ENCODE peak calls at places on chromosomes 3 and 15, in six cellular contexts. W is body of pancreas, J is spleen, O is heart left ventricle, N is uterus, Q is A549. F is an unnamed sample.

GRCh38 chr3:182325213-182325941 is 467.9 kb upstream of the ATP11B start:
- DNase-seq in O (no peak), J (no peak), Q (no peak), N (no peak), W (no peak), F (no peak)

GRCh38 chr3:54213910-54214309 is 91.6 kb downstream of the CACNA2D3 start:
- DNase-seq in W (no peak), J (no peak), O (no peak), N (no peak), Q (peak; percentile 2), F (no peak)

GRCh38 chr15:67080900-67081431 is 15.6 kb downstream of the SMAD3 start:
- DNase-seq in O (peak; percentile 41), J (peak; percentile 90), W (no peak), Q (no peak), N (peak; percentile 53), F (no peak)

GRCh38 chr15:40285151-40285898 is 2.5 kb upstream of the ANKRD63 start:
- DNase-seq in O (no peak), J (no peak), Q (no peak), N (no peak), W (no peak), F (no peak)

GRCh38 chr15:75131269-75131643 is 70.4 kb upstream of the C15orf39 start:
- DNase-seq in O (no peak), J (no peak), N (no peak), W (no peak), Q (no peak), F (no peak)

GRCh38 chr3:30664449-30664848 is 58.0 kb downstream of the TGFBR2 start:
- DNase-seq in W (no peak), Q (no peak), O (no peak), N (no peak), J (no peak), F (no peak)

GRCh38 chr3:52608337-52608736 is 71.9 kb downstream of the UQCC5 start:
- DNase-seq in J (no peak), O (no peak), W (no peak), Q (no peak), N (no peak), F (no peak)

GRCh38 chr15:83848315-83849050 is 194.6 kb downstream of the ADAMTSL3 start:
- DNase-seq in J (no peak), Q (no peak), O (no peak), W (no peak), N (no peak), F (no peak)

GRCh38 chr3:23588547-23588946 is 217.2 kb upstream of the UBE2E1 start:
- DNase-seq in J (no peak), O (no peak), N (no peak), Q (no peak), W (no peak), F (no peak)

GRCh38 chr3:171198781-171199472 is 172.4 kb upstream of the SLC2A2 start:
- DNase-seq in Q (no peak), O (no peak), W (no peak), J (no peak), N (no peak), F (no peak)

GRCh38 chr3:57147071-57147470 is 18.1 kb downstream of the IL17RD start:
- DNase-seq in N (no peak), W (no peak), J (no peak), Q (no peak), O (no peak), F (no peak)

GRCh38 chr15:47179988-47180387 is 537.3 kb upstream of the SEMA6D start:
- DNase-seq in N (no peak), J (no peak), W (no peak), Q (no peak), O (no peak), F (no peak)

GRCh38 chr15:47185222-47185800 is 532.0 kb upstream of the SEMA6D start:
- DNase-seq in Q (no peak), J (no peak), W (no peak), N (no peak), O (no peak), F (no peak)

GRCh38 chr15:47184003-47184404 is 533.3 kb upstream of the SEMA6D start:
- DNase-seq in J (peak; percentile 63), W (peak; percentile 25), O (no peak), N (no peak), Q (no peak), F (no peak)

GRCh38 chr15:47184405-47185221 is 532.7 kb upstream of the SEMA6D start:
- DNase-seq in N (no peak), J (peak; percentile 63), W (peak; percentile 16), Q (no peak), O (peak; percentile 18), F (no peak)

DNA sequence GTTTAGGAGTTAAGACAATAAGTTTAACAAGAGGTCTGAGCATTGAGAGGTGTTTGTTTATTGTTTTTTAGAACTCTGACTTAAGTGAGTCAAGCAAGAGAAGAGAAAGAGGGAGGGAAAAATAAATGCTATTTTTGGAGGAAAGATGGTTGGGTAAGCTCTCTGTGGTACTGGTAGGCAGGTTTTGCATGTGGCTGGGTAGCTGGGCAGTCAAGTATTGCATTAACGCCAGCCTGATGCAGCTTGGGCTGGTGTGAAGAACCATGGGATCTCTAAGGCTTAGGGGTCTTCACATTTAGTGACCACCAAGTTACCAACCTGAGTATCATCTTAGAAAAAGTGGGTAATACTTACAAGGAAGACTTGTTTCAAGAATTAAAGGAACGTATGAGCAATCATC is 534.5 kb upstream of the SEMA6D start:
- DNase-seq in Q (no peak), J (no peak), W (no peak), N (no peak), O (no peak), F (no peak)
- H3K4me3 ChIP-seq in Q (no peak overlapping the region), J (no peak overlapping the region), W (no peak overlapping the region), N (no peak overlapping the region), O (no peak overlapping the region), F (no peak overlapping the region)

GRCh38 chr15:78130012-78130353 is 1.3 kb downstream of the CIB2 start:
- DNase-seq in W (no peak), Q (no peak), O (no peak), J (no peak), N (no peak), F (no peak)

GRCh38 chr15:78130466-78131294 is 565 bp downstream of the CIB2 start:
- DNase-seq in W (peak; percentile 23), Q (no peak), J (no peak), N (no peak), O (no peak), F (no peak)

GRCh38 chr15:78129098-78130011 is 1.9 kb downstream of the CIB2 start:
- DNase-seq in N (no peak), Q (no peak), O (no peak), W (no peak), J (peak; percentile 68), F (no peak)

GRCh38 chr15:78133801-78134200 is 2.6 kb upstream of the CIB2 start:
- DNase-seq in J (no peak), Q (no peak), N (no peak), O (no peak), W (no peak), F (peak; percentile 79)

GRCh38 chr15:78131295-78132021 is at the start of gene CIB2:
- DNase-seq in N (peak; percentile 65), J (peak; percentile 95), Q (peak; percentile 92), W (peak; percentile 72), O (peak; percentile 77), F (peak; percentile 58)
- TF ChIP-seq POLR2A in N (no peak), J (no peak), Q (peak; percentile 74), W (peak; percentile 69), O (no peak), F (peak; percentile 15)

GRCh38 chr3:139939681-139940190 is 4.8 kb downstream of the CLSTN2 start:
- DNase-seq in N (no peak), O (no peak), J (no peak), W (no peak), Q (no peak), F (no peak)

GRCh38 chr3:139935866-139936817 is 1.2 kb downstream of the CLSTN2 start:
- DNase-seq in N (peak; percentile 37), W (peak; percentile 25), J (no peak), O (peak; percentile 25), Q (no peak), F (peak; percentile 11)

GRCh38 chr3:139934557-139935070 is 371 bp upstream of the CLSTN2 start:
- DNase-seq in O (peak; percentile 59), J (no peak), N (peak; percentile 50), W (peak; percentile 58), Q (peak; percentile 22), F (no peak)

GRCh38 chr3:139937674-139938279 is 2.8 kb downstream of the CLSTN2 start:
- DNase-seq in N (peak; percentile 52), Q (peak; percentile 24), W (peak; percentile 60), O (peak; percentile 27), J (no peak), F (no peak)

DNA sequence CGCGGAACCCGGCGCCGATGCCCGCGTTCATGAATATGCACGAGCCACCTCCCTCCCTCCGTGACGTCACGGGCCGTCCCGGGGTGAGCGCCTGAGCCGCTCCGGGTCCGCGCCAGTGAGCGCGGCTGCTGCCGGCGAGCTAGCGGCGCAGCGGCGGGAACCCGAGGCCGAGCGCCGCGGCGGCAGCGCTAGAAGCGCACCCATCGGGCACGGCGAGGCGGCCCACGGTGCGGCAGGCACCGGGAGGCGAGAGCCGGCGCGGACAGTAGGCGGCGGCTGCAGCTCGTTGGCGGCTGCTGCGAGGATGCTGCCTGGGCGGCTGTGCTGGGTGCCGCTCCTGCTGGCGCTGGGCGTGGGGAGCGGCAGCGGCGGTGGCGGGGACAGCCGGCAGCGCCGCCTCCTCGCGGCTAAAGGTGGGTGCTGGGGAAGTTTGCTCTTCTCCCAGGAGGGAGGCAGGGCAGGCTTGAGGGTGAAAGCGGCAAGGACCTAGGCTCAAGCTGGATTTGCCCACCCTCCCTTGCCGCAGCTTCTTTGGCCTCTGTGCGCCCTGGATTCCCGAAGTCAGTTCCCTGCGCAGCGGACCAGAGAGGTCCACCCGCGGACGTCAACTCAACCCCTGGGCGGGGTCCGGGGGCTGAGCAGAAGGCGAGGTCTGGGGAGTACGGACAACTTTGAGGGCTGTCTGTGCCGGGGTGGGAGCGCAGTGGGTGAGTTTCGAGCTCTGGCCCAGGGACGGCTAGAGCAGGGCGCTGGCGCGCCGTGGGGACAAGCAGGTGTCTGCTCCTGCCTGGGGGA is at the start of gene CLSTN2:
- DNase-seq in J (no peak), N (peak; percentile 72), O (peak; percentile 73), W (peak; percentile 63), Q (peak; percentile 24), F (peak; percentile 17)
- H3K4me3 ChIP-seq in J (peak within 1 kb of the TSS; percentile 31), N (peak within 1 kb of the TSS; percentile 76), O (peak within 1 kb of the TSS; percentile 55), W (peak within 1 kb of the TSS; percentile 22), Q (peak within 1 kb of the TSS; percentile 47), F (peak within 1 kb of the TSS; percentile 18)

DNA sequence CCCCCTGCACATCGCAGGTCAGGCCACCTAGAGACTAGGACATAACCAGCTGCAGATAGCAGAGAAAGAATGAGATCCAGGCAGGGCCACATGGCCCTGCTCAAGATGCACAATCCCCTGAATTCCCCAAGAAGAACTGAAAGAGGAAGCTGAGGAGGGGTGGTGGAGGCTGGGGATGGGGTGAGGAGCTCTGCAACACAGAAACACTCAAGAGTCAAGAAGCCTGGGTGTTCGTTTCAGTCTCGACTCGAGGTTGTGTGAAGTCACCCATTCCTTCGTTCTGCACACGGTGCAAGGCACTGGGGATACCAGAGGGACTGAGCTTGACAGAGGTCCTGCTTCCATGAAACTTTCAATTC is 62.0 kb downstream of the TLE3 start:
- DNase-seq in W (no peak), Q (no peak), J (peak; percentile 76), O (no peak), N (no peak), F (no peak)
- TF ChIP-seq POLR2A in W (no peak), Q (no peak), J (no peak), O (no peak), N (no peak), F (no peak)

GRCh38 chr15:88975891-88976290 is 62.7 kb upstream of the MFGE8 start:
- DNase-seq in W (no peak), J (no peak), N (no peak), O (no peak), Q (no peak), F (no peak)

GRCh38 chr15:88974392-88974791 is 61.2 kb upstream of the MFGE8 start:
- DNase-seq in W (no peak), O (no peak), N (no peak), Q (no peak), J (no peak), F (no peak)

GRCh38 chr15:88970232-88970631 is 57.1 kb upstream of the MFGE8 start:
- DNase-seq in J (no peak), W (no peak), O (no peak), Q (no peak), N (no peak), F (no peak)
- H3K4me3 ChIP-seq in J (no peak overlapping the region), W (no peak overlapping the region), O (no peak overlapping the region), Q (no peak overlapping the region), N (no peak overlapping the region), F (no peak overlapping the region)

F was measured in prostate gland.